ENCODE peak calls at places on chromosomes 2 and 18, in six cellular contexts. One of them, this sample, is unnamed. For H3K4me1, the result is how much of the 10 kb centered on the place peaks cover.

GRCh38 chr18:3037423-3037915 is 24.5 kb upstream of the LPIN2 start:
- DNase-seq in heart right ventricle: no peak
- DNase-seq in HCT116: peak
- DNase-seq in uterus: no peak
- DNase-seq in osteoblast: peak
- DNase-seq in CD4-positive, alpha-beta memory T cell: no peak
- DNase-seq in this sample: no peak

GRCh38 chr2:44668336-44668735 is 273.2 kb upstream of the SIX3 start:
- DNase-seq in heart right ventricle: no peak
- DNase-seq in HCT116: peak
- DNase-seq in uterus: no peak
- DNase-seq in osteoblast: no peak
- DNase-seq in CD4-positive, alpha-beta memory T cell: no peak
- DNase-seq in this sample: no peak

GRCh38 chr18:3902676-3903075 is 452.7 kb downstream of the TGIF1 start:
- DNase-seq in heart right ventricle: no peak
- DNase-seq in HCT116: no peak
- DNase-seq in uterus: no peak
- DNase-seq in osteoblast: no peak
- DNase-seq in CD4-positive, alpha-beta memory T cell: no peak
- DNase-seq in this sample: no peak

GRCh38 chr2:30721241-30721640 is 86.0 kb downstream of the CAPN13 start:
- DNase-seq in heart right ventricle: no peak
- DNase-seq in HCT116: no peak
- DNase-seq in uterus: no peak
- DNase-seq in osteoblast: no peak
- DNase-seq in CD4-positive, alpha-beta memory T cell: no peak
- DNase-seq in this sample: no peak

GRCh38 chr18:41972067-41973000 is 17.3 kb downstream of the PIK3C3 start:
- DNase-seq in heart right ventricle: no peak
- DNase-seq in HCT116: no peak
- DNase-seq in uterus: no peak
- DNase-seq in osteoblast: no peak
- DNase-seq in CD4-positive, alpha-beta memory T cell: no peak
- DNase-seq in this sample: no peak

GRCh38 chr2:226078656-226079055 is 679.1 kb downstream of the NYAP2 start:
- DNase-seq in heart right ventricle: no peak
- DNase-seq in HCT116: no peak
- DNase-seq in uterus: no peak
- DNase-seq in osteoblast: no peak
- DNase-seq in CD4-positive, alpha-beta memory T cell: no peak
- DNase-seq in this sample: no peak

GRCh38 chr2:100321881-100322820 is at the start of gene LONRF2:
- DNase-seq in heart right ventricle: peak
- DNase-seq in HCT116: no peak
- DNase-seq in uterus: peak
- DNase-seq in osteoblast: peak
- DNase-seq in CD4-positive, alpha-beta memory T cell: no peak
- DNase-seq in this sample: no peak

GRCh38 chr2:120679526-120679925 is 56.1 kb upstream of the GLI2 start:
- DNase-seq in heart right ventricle: no peak
- DNase-seq in HCT116: no peak
- DNase-seq in uterus: no peak
- DNase-seq in osteoblast: no peak
- DNase-seq in CD4-positive, alpha-beta memory T cell: no peak
- DNase-seq in this sample: no peak

GRCh38 chr2:132430895-132431294 is 14.3 kb downstream of the GPR39 start:
- DNase-seq in heart right ventricle: no peak
- DNase-seq in HCT116: no peak
- DNase-seq in uterus: no peak
- DNase-seq in osteoblast: no peak
- DNase-seq in CD4-positive, alpha-beta memory T cell: no peak
- DNase-seq in this sample: no peak

GRCh38 chr2:237614151-237614720 is 13.2 kb upstream of the LRRFIP1 start:
- DNase-seq in heart right ventricle: no peak
- DNase-seq in HCT116: no peak
- DNase-seq in uterus: no peak
- DNase-seq in osteoblast: no peak
- DNase-seq in CD4-positive, alpha-beta memory T cell: no peak
- DNase-seq in this sample: no peak

GRCh38 chr2:86562485-86562890 is 755 bp downstream of the CHMP3 start:
- DNase-seq in heart right ventricle: no peak
- DNase-seq in HCT116: no peak
- DNase-seq in uterus: no peak
- DNase-seq in osteoblast: peak
- DNase-seq in CD4-positive, alpha-beta memory T cell: no peak
- DNase-seq in this sample: no peak

GRCh38 chr18:65498605-65499004 is 252.2 kb upstream of the CDH7 start:
- DNase-seq in heart right ventricle: no peak
- DNase-seq in HCT116: no peak
- DNase-seq in uterus: no peak
- DNase-seq in osteoblast: no peak
- DNase-seq in CD4-positive, alpha-beta memory T cell: no peak
- DNase-seq in this sample: no peak

GRCh38 chr2:44291281-44292248 is 16.3 kb downstream of the SLC3A1 start:
- DNase-seq in heart right ventricle: no peak
- DNase-seq in HCT116: peak
- DNase-seq in uterus: peak
- DNase-seq in osteoblast: peak
- DNase-seq in CD4-positive, alpha-beta memory T cell: no peak
- DNase-seq in this sample: no peak

GRCh38 chr2:160308476-160308875 is 108.4 kb upstream of the ITGB6 start:
- DNase-seq in heart right ventricle: no peak
- DNase-seq in HCT116: no peak
- DNase-seq in uterus: no peak
- DNase-seq in osteoblast: no peak
- DNase-seq in CD4-positive, alpha-beta memory T cell: no peak
- DNase-seq in this sample: no peak

GRCh38 chr2:183665976-183666375 is 541.7 kb downstream of the NUP35 start:
- DNase-seq in heart right ventricle: no peak
- DNase-seq in HCT116: no peak
- DNase-seq in uterus: no peak
- DNase-seq in osteoblast: no peak
- DNase-seq in CD4-positive, alpha-beta memory T cell: no peak
- DNase-seq in this sample: no peak

GRCh38 chr2:48065096-48065495 is 158.8 kb upstream of the FBXO11 start:
- DNase-seq in heart right ventricle: no peak
- DNase-seq in HCT116: no peak
- DNase-seq in uterus: no peak
- DNase-seq in osteoblast: no peak
- DNase-seq in CD4-positive, alpha-beta memory T cell: no peak
- DNase-seq in this sample: no peak

GRCh38 chr18:9405130-9405529 is 70.2 kb upstream of the RALBP1 start:
- DNase-seq in heart right ventricle: no peak
- DNase-seq in HCT116: no peak
- DNase-seq in uterus: no peak
- DNase-seq in osteoblast: no peak
- DNase-seq in CD4-positive, alpha-beta memory T cell: no peak
- DNase-seq in this sample: no peak

GRCh38 chr2:23381084-23381483 is 3.9 kb upstream of the KLHL29 start:
- DNase-seq in heart right ventricle: no peak
- DNase-seq in HCT116: peak
- DNase-seq in uterus: no peak
- DNase-seq in osteoblast: no peak
- DNase-seq in CD4-positive, alpha-beta memory T cell: peak
- DNase-seq in this sample: no peak

GRCh38 chr2:72220170-72220569 is 72.5 kb upstream of the CYP26B1 start:
- DNase-seq in heart right ventricle: no peak
- DNase-seq in HCT116: no peak
- DNase-seq in uterus: no peak
- DNase-seq in osteoblast: no peak
- DNase-seq in CD4-positive, alpha-beta memory T cell: no peak
- DNase-seq in this sample: no peak

GRCh38 chr18:8659609-8660242 is 45.6 kb upstream of the MTCL1 start:
- DNase-seq in heart right ventricle: no peak
- DNase-seq in HCT116: no peak
- DNase-seq in uterus: no peak
- DNase-seq in osteoblast: no peak
- DNase-seq in CD4-positive, alpha-beta memory T cell: no peak
- DNase-seq in this sample: no peak

GRCh38 chr18:58549814-58550339 is 79.0 kb downstream of the ALPK2 start:
- DNase-seq in heart right ventricle: no peak
- DNase-seq in HCT116: no peak
- DNase-seq in uterus: no peak
- DNase-seq in osteoblast: no peak
- DNase-seq in CD4-positive, alpha-beta memory T cell: no peak
- DNase-seq in this sample: no peak
- H3K4me1 ChIP-seq in heart right ventricle: under half
- H3K4me1 ChIP-seq in HCT116: under half
- H3K4me1 ChIP-seq in uterus: under half
- H3K4me1 ChIP-seq in osteoblast: under half
- H3K4me1 ChIP-seq in CD4-positive, alpha-beta memory T cell: under half
- H3K4me1 ChIP-seq in this sample: under half

GRCh38 chr18:29157905-29158304 is 981.0 kb upstream of the CDH2 start:
- DNase-seq in heart right ventricle: no peak
- DNase-seq in HCT116: no peak
- DNase-seq in uterus: no peak
- DNase-seq in osteoblast: no peak
- DNase-seq in CD4-positive, alpha-beta memory T cell: no peak
- DNase-seq in this sample: no peak

GRCh38 chr18:29157057-29157780 is 980.3 kb upstream of the CDH2 start:
- DNase-seq in heart right ventricle: no peak
- DNase-seq in HCT116: peak
- DNase-seq in uterus: no peak
- DNase-seq in osteoblast: no peak
- DNase-seq in CD4-positive, alpha-beta memory T cell: no peak
- DNase-seq in this sample: no peak

GRCh38 chr18:29156531-29156930 is 979.6 kb upstream of the CDH2 start:
- DNase-seq in heart right ventricle: no peak
- DNase-seq in HCT116: no peak
- DNase-seq in uterus: no peak
- DNase-seq in osteoblast: no peak
- DNase-seq in CD4-positive, alpha-beta memory T cell: no peak
- DNase-seq in this sample: no peak

GRCh38 chr18:29154196-29154757 is 977.3 kb upstream of the CDH2 start:
- DNase-seq in heart right ventricle: no peak
- DNase-seq in HCT116: no peak
- DNase-seq in uterus: no peak
- DNase-seq in osteoblast: no peak
- DNase-seq in CD4-positive, alpha-beta memory T cell: no peak
- DNase-seq in this sample: no peak

DNA sequence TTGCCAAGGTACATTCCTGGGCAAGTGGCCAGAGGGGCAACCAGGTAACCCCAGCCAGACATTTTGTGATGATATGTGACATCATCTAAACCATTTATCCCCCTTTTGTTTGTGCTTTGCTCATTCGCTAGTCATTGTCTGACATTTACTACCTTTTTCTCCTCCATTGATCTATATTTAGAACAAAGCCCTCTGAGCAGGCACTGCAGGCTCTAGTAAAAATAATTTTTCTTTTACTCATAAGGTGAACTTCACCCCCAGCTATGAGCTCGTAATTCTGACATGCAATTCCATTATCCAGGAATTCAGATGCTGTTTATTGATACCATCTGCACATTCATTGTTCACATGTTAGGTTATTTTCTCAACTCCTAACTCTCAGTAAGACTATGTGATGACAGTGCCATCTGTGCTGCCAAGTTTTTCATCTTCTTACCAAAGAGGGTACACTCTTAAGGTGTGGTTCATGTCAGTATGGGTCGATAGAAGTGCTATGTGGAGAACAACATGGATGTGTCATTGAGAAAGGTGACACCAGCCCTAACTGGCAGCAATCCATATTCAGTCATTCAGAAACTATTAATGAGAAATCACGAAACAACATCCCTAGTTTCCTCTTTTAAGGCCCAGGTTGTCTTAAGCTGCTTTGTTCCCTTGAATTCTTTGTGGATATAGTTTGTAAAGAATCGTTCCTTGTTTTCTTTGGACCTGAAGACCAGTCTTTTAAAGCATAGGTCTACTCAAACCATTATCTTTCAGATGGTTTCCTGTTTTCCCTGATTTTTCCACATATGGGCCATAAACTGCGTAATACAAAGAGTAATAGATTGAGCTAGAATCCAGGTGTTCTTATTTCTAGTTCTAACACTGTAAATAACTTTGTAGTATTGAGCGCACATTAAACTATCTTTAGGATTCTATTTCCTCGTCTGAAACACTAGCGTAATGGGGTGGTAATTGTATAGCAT is 978.1 kb upstream of the CDH2 start:
- DNase-seq in heart right ventricle: no peak
- DNase-seq in HCT116: peak
- DNase-seq in uterus: no peak
- DNase-seq in osteoblast: peak
- DNase-seq in CD4-positive, alpha-beta memory T cell: no peak
- DNase-seq in this sample: peak
- H3K4me3 ChIP-seq in heart right ventricle: no peak
- H3K4me3 ChIP-seq in HCT116: no peak
- H3K4me3 ChIP-seq in uterus: no peak
- H3K4me3 ChIP-seq in osteoblast: no peak
- H3K4me3 ChIP-seq in CD4-positive, alpha-beta memory T cell: no peak
- H3K4me3 ChIP-seq in this sample: peak

GRCh38 chr2:98907966-98908905 is 27.8 kb downstream of the CRACDL start:
- DNase-seq in heart right ventricle: no peak
- DNase-seq in HCT116: no peak
- DNase-seq in uterus: no peak
- DNase-seq in osteoblast: peak
- DNase-seq in CD4-positive, alpha-beta memory T cell: no peak
- DNase-seq in this sample: no peak
- H3K4me1 ChIP-seq in heart right ventricle: under half
- H3K4me1 ChIP-seq in HCT116: under half
- H3K4me1 ChIP-seq in uterus: under half
- H3K4me1 ChIP-seq in osteoblast: under half
- H3K4me1 ChIP-seq in CD4-positive, alpha-beta memory T cell: under half
- H3K4me1 ChIP-seq in this sample: half or more

GRCh38 chr2:62143696-62144095 is 52.2 kb upstream of the B3GNT2 start:
- DNase-seq in heart right ventricle: no peak
- DNase-seq in HCT116: no peak
- DNase-seq in uterus: no peak
- DNase-seq in osteoblast: no peak
- DNase-seq in CD4-positive, alpha-beta memory T cell: no peak
- DNase-seq in this sample: no peak

GRCh38 chr2:62142054-62142453 is 53.9 kb upstream of the B3GNT2 start:
- DNase-seq in heart right ventricle: no peak
- DNase-seq in HCT116: no peak
- DNase-seq in uterus: no peak
- DNase-seq in osteoblast: no peak
- DNase-seq in CD4-positive, alpha-beta memory T cell: no peak
- DNase-seq in this sample: no peak

GRCh38 chr2:62147610-62148301 is 48.2 kb upstream of the B3GNT2 start:
- DNase-seq in heart right ventricle: no peak
- DNase-seq in HCT116: no peak
- DNase-seq in uterus: no peak
- DNase-seq in osteoblast: no peak
- DNase-seq in CD4-positive, alpha-beta memory T cell: no peak
- DNase-seq in this sample: no peak

GRCh38 chr2:62145478-62146100 is 50.3 kb upstream of the B3GNT2 start:
- DNase-seq in heart right ventricle: no peak
- DNase-seq in HCT116: no peak
- DNase-seq in uterus: no peak
- DNase-seq in osteoblast: no peak
- DNase-seq in CD4-positive, alpha-beta memory T cell: no peak
- DNase-seq in this sample: no peak

GRCh38 chr2:62144689-62145477 is 51.0 kb upstream of the B3GNT2 start:
- DNase-seq in heart right ventricle: no peak
- DNase-seq in HCT116: no peak
- DNase-seq in uterus: no peak
- DNase-seq in osteoblast: no peak
- DNase-seq in CD4-positive, alpha-beta memory T cell: no peak
- DNase-seq in this sample: no peak
- H3K4me3 ChIP-seq in heart right ventricle: no peak
- H3K4me3 ChIP-seq in HCT116: no peak
- H3K4me3 ChIP-seq in uterus: no peak
- H3K4me3 ChIP-seq in osteoblast: no peak
- H3K4me3 ChIP-seq in CD4-positive, alpha-beta memory T cell: no peak
- H3K4me3 ChIP-seq in this sample: no peak